ENCODE peak calls at places on chromosomes 1 and 21, in ten cellular contexts. K is suprapubic skin, O is fibroblast of mammary gland, J is hepatocyte, N is Calu3, I is GM20000, E is left lung, Z is progenitor cell of endocrine pancreas, Q is kidney, B is adrenal gland. V is an unnamed sample.

GRCh38 chr1:206030714-206031113 is 7.0 kb upstream of the CTSE start:
- DNase-seq in O (peak; percentile 66), I (peak; percentile 59), K (no peak), B (peak; percentile 80), Q (peak; percentile 87), Z (peak; percentile 44), E (peak; percentile 79), N (peak; percentile 90), J (peak; percentile 91), V (peak; percentile 64)

GRCh38 chr1:160363010-160363409 is 3.9 kb upstream of the NHLH1 start:
- DNase-seq in K (no peak), E (no peak), Z (no peak), I (no peak), B (no peak), N (no peak), J (no peak), O (no peak), Q (no peak), V (no peak)

GRCh38 chr21:38095220-38095619 is 161.6 kb upstream of the KCNJ15 start:
- DNase-seq in N (no peak), Z (no peak), B (no peak), O (no peak), Q (no peak), E (no peak), J (no peak), K (no peak), I (no peak), V (no peak)

GRCh38 chr1:147545133-147545532 is 3.8 kb downstream of the BCL9 start:
- DNase-seq in Z (no peak), B (peak; percentile 59), J (peak; percentile 40), N (peak; percentile 82), E (peak; percentile 83), K (no peak), Q (peak; percentile 87), I (no peak), O (peak; percentile 72), V (no peak)

GRCh38 chr1:228830185-228830953 is 95.1 kb downstream of the RHOU start:
- DNase-seq in N (peak; percentile 58), Q (peak; percentile 76), J (peak; percentile 46), B (peak; percentile 36), Z (no peak), O (no peak), E (no peak), I (no peak), K (no peak), V (no peak)

GRCh38 chr1:237386362-237387143 is 344.6 kb downstream of the RYR2 start:
- DNase-seq in B (no peak), E (no peak), Z (no peak), J (peak; percentile 34), Q (no peak), N (no peak), O (peak; percentile 43), I (peak; percentile 34), K (no peak), V (peak; percentile 34)

GRCh38 chr21:32604484-32604883 is 7.7 kb downstream of the CFAP298 start:
- DNase-seq in I (no peak), J (no peak), O (no peak), K (no peak), B (no peak), Z (no peak), Q (no peak), E (no peak), N (no peak), V (no peak)

GRCh38 chr1:228903573-228904122 is 168.4 kb downstream of the RHOU start:
- DNase-seq in I (no peak), Z (no peak), K (no peak), Q (peak; percentile 77), B (no peak), E (no peak), J (no peak), O (peak; percentile 25), N (no peak), V (no peak)

DNA sequence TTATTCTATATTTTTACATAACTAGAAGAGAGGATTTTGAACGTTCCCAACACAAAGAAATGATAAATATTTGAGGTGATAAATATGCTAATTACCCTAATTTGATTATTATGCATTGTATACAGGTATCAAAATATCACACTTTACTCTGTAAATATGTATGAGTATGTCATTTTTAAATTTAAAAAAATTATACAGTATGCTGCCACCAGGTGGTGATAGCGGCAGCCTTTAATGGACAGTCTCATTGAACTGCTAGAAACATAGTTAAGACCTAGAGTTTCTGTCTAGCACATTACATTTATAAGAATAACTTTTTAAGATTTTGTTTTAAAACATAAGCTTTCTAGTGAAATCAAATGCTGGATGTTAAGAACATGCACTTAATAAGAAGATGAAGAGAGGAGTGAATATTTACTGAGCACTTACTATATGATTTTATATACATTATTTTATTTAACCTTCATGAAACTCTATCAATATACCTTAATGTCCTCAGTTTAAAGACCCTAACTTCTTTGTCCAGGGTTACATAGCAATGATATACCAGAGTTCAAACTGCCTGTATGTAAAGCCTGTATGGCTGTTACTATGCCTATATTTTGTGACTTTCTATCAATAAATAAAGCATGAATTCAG is 207.1 kb downstream of the NUF2 start:
- DNase-seq in Q (no peak), B (peak; percentile 66), I (no peak), N (peak; percentile 48), J (peak; percentile 42), Z (no peak), O (peak; percentile 35), E (no peak), K (no peak), V (peak; percentile 16)
- TF ChIP-seq CTCF in Q (peak; percentile 30), B (peak; percentile 55), I (peak; percentile 48), N (no peak), J (peak; percentile 68), Z (peak; percentile 76), O (peak; percentile 67), E (peak; percentile 51), K (no peak), V (peak; percentile 26)

GRCh38 chr1:87986154-87986914 is 657.7 kb downstream of the LMO4 start:
- DNase-seq in O (no peak), Z (no peak), I (no peak), K (no peak), J (no peak), Q (no peak), N (no peak), E (no peak), B (no peak), V (no peak)
- TF ChIP-seq CTCF in O (no peak), Z (no peak), I (no peak), K (no peak), J (peak; percentile 10), Q (no peak), N (no peak), E (no peak), B (no peak), V (no peak)

DNA sequence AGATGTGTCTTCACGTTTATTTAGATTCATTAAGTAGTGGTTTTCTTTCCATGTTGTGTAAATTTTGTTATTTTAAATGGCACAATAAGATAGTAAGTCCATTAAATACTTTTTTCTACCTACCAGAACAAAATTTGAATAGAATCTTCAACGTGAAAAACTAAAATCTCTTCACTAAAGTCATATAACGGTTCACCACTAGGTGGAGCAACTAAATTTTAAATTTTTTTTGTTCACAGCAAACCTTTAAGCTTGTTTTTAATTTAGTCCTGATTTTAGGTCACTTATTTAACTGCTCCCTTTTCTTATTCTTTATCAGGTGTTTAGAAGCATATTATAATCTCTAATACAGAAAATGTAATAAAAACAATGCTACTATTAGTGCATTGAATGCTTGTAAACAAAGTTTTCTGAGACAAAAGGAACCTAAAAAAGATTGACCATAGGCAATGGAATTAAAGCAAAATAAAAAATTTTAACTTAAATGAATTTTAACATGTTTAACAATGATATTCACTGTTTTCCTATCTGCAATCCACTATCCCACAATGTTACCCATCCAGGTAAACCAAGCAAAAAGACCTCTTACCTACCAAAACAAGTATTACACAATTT is 28.3 kb upstream of the PKN2 start:
- DNase-seq in Z (no peak), Q (no peak), J (peak; percentile 20), O (peak; percentile 46), K (no peak), I (peak; percentile 22), B (no peak), N (no peak), E (no peak), V (peak; percentile 45)
- TF ChIP-seq CTCF in Z (peak; percentile 80), Q (peak; percentile 53), J (peak; percentile 68), O (peak; percentile 48), K (no peak), I (no peak), B (peak; percentile 50), N (no peak), E (peak; percentile 77), V (peak; percentile 16)

DNA sequence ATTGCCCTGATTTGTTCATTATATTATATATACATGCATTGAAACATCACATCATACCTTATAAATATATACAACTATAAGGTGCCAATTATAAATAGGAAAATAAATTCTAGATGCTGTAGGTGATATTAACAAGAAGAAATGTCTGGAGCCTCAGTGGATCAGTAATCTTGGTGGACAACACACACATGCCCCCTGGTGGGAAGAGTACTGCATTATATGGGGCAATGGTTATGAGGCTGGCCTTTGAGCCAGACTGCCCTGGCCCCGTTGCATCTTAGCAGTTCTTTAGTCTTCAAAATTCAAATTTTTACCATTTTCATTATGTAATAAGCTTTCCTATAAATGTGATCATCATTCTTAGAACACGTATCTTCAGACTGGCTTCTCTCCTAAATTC is 335.0 kb upstream of the GREM2 start:
- DNase-seq in J (peak; percentile 57), Z (no peak), Q (no peak), B (no peak), I (peak; percentile 27), O (peak; percentile 62), N (peak; percentile 73), E (no peak), K (no peak), V (peak; percentile 24)
- TF ChIP-seq CTCF in J (peak; percentile 48), Z (peak; percentile 59), Q (peak; percentile 44), B (peak; percentile 38), I (no peak), O (peak; percentile 74), N (peak; percentile 65), E (peak; percentile 18), K (no peak), V (peak; percentile 29)

GRCh38 chr1:231550448-231550781 is 21.9 kb downstream of the TSNAX start:
- DNase-seq in O (peak; percentile 22), K (no peak), J (peak; percentile 53), I (peak; percentile 28), B (no peak), E (no peak), Z (no peak), Q (no peak), N (peak; percentile 49), V (peak; percentile 32)
- TF ChIP-seq CTCF in O (peak; percentile 46), K (no peak), J (peak; percentile 32), I (peak; percentile 33), B (no peak), E (no peak), Z (peak; percentile 64), Q (no peak), N (peak; percentile 56), V (peak; percentile 23)